ENCODE peak calls at places on chromosomes 2 and 18, in seven cellular contexts. B is upper lobe of left lung, M is AG04449, S is A549, R is IMR-90, O is fibroblast of mammary gland, Q is astrocyte of the spinal cord. F is an unnamed sample.

GRCh38 chr2:73859721-73860586 is 31.2 kb downstream of the STAMBP start:
- DNase-seq in B (no peak), M (peak), S (peak), R (peak), O (peak), Q (peak), F (peak)

GRCh38 chr2:204360218-204361007 is 184.9 kb upstream of the PARD3B start:
- DNase-seq in B (no peak), M (no peak), S (no peak), R (no peak), O (no peak), Q (no peak), F (no peak)

GRCh38 chr18:23981369-23981768 is 33.2 kb upstream of the TTC39C start:
- DNase-seq in B (no peak), M (no peak), S (no peak), R (no peak), O (no peak), Q (no peak), F (no peak)

GRCh38 chr2:214902273-214902672 is 92.8 kb upstream of the BARD1 start:
- DNase-seq in B (no peak), M (no peak), S (no peak), R (no peak), O (no peak), Q (no peak), F (no peak)

GRCh38 chr2:155021591-155021990 is 323.1 kb downstream of the KCNJ3 start:
- DNase-seq in B (no peak), M (no peak), S (no peak), R (no peak), O (no peak), Q (no peak), F (no peak)

GRCh38 chr2:28709101-28709500 is 42.5 kb upstream of the PPP1CB start:
- DNase-seq in B (peak), M (no peak), S (peak), R (peak), O (no peak), Q (no peak), F (no peak)

GRCh38 chr2:46503686-46504085 is 24.3 kb downstream of the TMEM247 start:
- DNase-seq in B (no peak), M (no peak), S (no peak), R (no peak), O (no peak), Q (no peak), F (no peak)

GRCh38 chr2:120818441-120818920 is 82.8 kb downstream of the GLI2 start:
- DNase-seq in B (no peak), M (no peak), S (peak), R (peak), O (peak), Q (peak), F (peak)

GRCh38 chr2:222810044-222810443 is 50.8 kb upstream of the ACSL3 start:
- DNase-seq in B (no peak), M (no peak), S (no peak), R (no peak), O (no peak), Q (no peak), F (no peak)

GRCh38 chr2:70069049-70069448 is 18.2 kb upstream of the PCBP1 start:
- DNase-seq in B (peak), M (no peak), S (no peak), R (peak), O (peak), Q (no peak), F (no peak)

GRCh38 chr2:37020212-37020886 is 54.0 kb upstream of the STRN start:
- DNase-seq in B (peak), M (peak), S (no peak), R (peak), O (peak), Q (peak), F (peak)

GRCh38 chr2:48433682-48434081 is 96.3 kb upstream of the STON1 start:
- DNase-seq in B (peak), M (no peak), S (no peak), R (no peak), O (peak), Q (no peak), F (no peak)

GRCh38 chr2:105521616-105522015 is 122.8 kb upstream of the FHL2 start:
- DNase-seq in B (no peak), M (no peak), S (no peak), R (no peak), O (no peak), Q (no peak), F (no peak)

GRCh38 chr2:105519516-105519915 is 120.7 kb upstream of the FHL2 start:
- DNase-seq in B (no peak), M (no peak), S (no peak), R (no peak), O (no peak), Q (peak), F (no peak)

GRCh38 chr2:105521176-105521575 is 122.3 kb upstream of the FHL2 start:
- DNase-seq in B (no peak), M (no peak), S (peak), R (peak), O (peak), Q (peak), F (no peak)

GRCh38 chr2:105525201-105525600 is 126.3 kb upstream of the FHL2 start:
- DNase-seq in B (no peak), M (no peak), S (no peak), R (no peak), O (no peak), Q (no peak), F (no peak)

DNA sequence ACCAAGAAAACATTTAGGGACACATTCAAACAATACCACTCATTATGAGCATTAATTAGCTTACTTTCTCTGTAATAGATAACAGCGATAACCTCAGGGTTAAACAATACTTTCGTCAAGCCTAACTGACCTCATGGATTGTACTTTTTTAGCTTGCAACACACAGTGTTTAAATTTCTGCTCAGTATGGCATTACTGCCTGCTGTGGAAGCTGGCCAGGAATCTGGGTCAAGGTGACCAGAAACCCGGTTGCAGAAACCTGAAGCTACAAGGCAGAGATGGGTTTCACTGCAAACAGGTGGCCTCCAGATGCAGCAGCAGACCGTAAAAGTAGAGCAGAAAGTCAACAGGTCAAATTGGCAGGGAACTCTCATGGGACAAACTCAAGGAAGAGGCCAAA is 123.8 kb upstream of the FHL2 start:
- DNase-seq in B (no peak), M (no peak), S (no peak), R (no peak), O (no peak), Q (no peak), F (no peak)
- H3K4me3 ChIP-seq in B (no peak), M (no peak), S (no peak), R (no peak), O (no peak), Q (no peak), F (no peak)

GRCh38 chr2:116537811-116538210 is 1276.7 kb upstream of the DDX18 start:
- DNase-seq in B (no peak), M (no peak), S (no peak), R (no peak), O (no peak), Q (no peak), F (no peak)
- TF ChIP-seq CTCF in B (no peak), M (no peak), S (no peak), R (no peak), O (no peak), Q (no peak), F (no peak)

GRCh38 chr2:201129044-201129505 is 13.1 kb downstream of the CFLAR start:
- DNase-seq in B (peak), M (peak), S (peak), R (peak), O (peak), Q (peak), F (peak)
- H3K4me3 ChIP-seq in B (peak), M (no peak), S (no peak), R (no peak), O (no peak), Q (no peak), F (no peak)

DNA sequence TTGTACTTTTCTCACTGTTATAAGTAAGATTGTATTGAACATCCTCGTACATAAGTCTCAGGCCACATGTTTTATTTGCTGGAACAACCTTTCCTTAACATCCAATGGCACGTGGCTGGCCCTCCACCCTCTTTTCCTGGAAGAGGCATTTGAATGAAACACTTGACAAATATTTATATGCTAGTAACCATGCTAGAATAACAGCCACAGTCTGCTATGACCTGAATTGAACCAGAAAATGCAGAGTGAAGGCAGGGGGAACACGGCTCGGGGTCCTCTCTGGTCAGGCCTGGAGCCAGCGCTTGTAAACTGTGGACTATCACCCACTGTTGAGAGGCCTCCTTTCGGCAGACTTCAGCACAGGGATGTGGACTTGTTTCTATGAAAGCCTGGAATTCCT is 198.2 kb upstream of the COPS8 start:
- DNase-seq in B (no peak), M (no peak), S (no peak), R (peak), O (no peak), Q (peak), F (peak)
- TF ChIP-seq CTCF in B (no peak), M (no peak), S (no peak), R (no peak), O (no peak), Q (no peak), F (no peak)

GRCh38 chr2:136051725-136052048 is 66.3 kb upstream of the DARS1 start:
- DNase-seq in B (no peak), M (no peak), S (no peak), R (no peak), O (no peak), Q (no peak), F (no peak)

GRCh38 chr2:136048886-136049832 is 63.7 kb upstream of the DARS1 start:
- DNase-seq in B (no peak), M (no peak), S (no peak), R (no peak), O (no peak), Q (no peak), F (no peak)

GRCh38 chr2:136052374-136053362 is 65.3 kb downstream of the CXCR4 start:
- DNase-seq in B (no peak), M (no peak), S (no peak), R (no peak), O (no peak), Q (no peak), F (no peak)

GRCh38 chr2:136051001-136051724 is 65.7 kb upstream of the DARS1 start:
- DNase-seq in B (no peak), M (no peak), S (no peak), R (no peak), O (no peak), Q (no peak), F (no peak)

DNA sequence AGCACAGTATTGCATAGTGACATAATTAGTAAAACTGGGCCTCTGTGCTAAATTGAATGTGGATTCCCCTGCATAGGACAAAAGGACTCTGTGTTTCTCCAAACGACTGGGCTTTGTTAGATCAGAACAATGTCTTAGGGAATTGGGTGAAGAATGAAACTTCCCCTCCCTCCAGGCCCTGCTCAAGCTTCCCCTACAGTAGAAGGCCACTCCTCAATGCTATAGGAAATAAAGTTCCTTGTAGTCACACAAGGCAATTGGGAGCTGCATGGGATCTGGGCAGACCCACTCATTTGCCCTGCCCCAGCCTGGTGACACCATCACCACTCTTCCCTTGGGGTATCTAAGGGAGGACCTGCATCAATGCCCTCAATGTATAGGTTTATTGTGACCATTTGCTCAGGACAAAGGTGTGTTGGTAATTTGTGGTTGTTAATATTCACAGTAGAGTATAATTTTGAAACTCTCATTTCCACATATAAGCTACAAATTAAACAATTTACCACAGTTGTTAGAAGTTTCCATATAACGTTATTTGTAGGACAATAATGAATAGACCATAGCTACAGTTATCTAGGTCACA is 64.7 kb upstream of the DARS1 start:
- DNase-seq in B (no peak), M (no peak), S (no peak), R (no peak), O (no peak), Q (no peak), F (no peak)
- H3K4me3 ChIP-seq in B (no peak), M (no peak), S (no peak), R (no peak), O (no peak), Q (no peak), F (no peak)

DNA sequence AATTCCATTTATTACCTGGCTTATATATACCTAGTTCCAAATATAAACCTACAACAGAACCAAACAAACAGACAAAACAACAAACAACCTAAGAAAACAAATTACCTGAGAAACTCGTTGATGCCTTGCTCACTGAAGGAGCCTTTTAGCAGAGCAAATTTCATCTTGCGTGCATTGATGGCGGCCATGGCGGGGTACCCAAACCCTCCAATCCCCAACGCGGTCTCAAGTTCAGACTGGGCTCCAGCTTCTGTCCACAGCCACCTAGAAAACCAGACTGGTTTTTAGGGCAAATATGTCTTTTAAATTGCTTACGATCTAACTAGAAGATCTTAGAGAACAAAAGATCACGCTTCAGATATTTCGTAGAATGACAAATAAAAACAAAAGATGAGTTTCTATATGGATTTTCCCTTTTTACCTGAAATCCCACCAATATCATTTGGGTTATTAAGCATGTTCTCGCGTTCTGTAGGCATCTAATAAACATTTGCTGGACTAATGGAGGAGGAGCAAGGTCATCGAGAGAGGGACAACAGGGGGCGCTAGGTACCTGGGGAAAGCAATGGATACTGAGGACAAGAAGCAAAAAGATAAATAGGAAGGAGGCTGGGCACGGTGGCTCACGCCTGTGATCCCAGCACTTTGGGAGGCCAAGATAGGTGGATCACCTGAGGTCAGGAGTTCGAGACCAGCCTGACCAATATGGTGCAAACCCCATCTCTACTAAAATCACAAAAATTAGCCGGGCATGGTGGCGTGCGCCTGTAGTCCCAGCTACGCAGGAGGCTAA is 25.2 kb downstream of the PDIA6 start:
- DNase-seq in B (no peak), M (no peak), S (peak), R (no peak), O (peak), Q (no peak), F (no peak)
- TF ChIP-seq CTCF in B (no peak), M (no peak), S (peak), R (no peak), O (peak), Q (peak), F (peak)

GRCh38 chr2:63844616-63845015 is 2.9 kb downstream of the UGP2 start:
- DNase-seq in B (no peak), M (no peak), S (no peak), R (no peak), O (no peak), Q (no peak), F (no peak)
- H3K4me3 ChIP-seq in B (no peak), M (no peak), S (no peak), R (no peak), O (peak), Q (no peak), F (no peak)

F was measured in AG04450.